ENCODE peak calls at places on chromosomes 4 and X, in four cellular contexts. F, O, I and Q are unnamed samples.

GRCh38 chrX:133653363-133653762 is 238.1 kb upstream of the GPC4 start:
- DNase-seq in O (no peak), I (no peak), F (no peak), Q (no peak)

GRCh38 chr4:160283081-160283480 is 1180.2 kb downstream of the RAPGEF2 start:
- DNase-seq in O (no peak), I (no peak), F (no peak), Q (no peak)

GRCh38 chrX:38627683-38628082 is 66.3 kb downstream of the TSPAN7 start:
- DNase-seq in F (no peak), I (no peak), O (peak), Q (peak)

GRCh38 chr4:174005422-174005821 is 278.0 kb downstream of the FBXO8 start:
- DNase-seq in F (no peak), I (no peak), O (peak), Q (no peak)

GRCh38 chr4:26803462-26803861 is 57.2 kb upstream of the STIM2 start:
- DNase-seq in O (no peak), F (no peak), I (no peak), Q (no peak)

GRCh38 chr4:7878323-7878722 is 61.3 kb downstream of the AFAP1 start:
- DNase-seq in I (no peak), O (no peak), F (no peak), Q (no peak)

GRCh38 chr4:176274441-176274840 is 5.4 kb upstream of the ASB5 start:
- DNase-seq in O (no peak), I (no peak), F (no peak), Q (no peak)

GRCh38 chr4:37892641-37893040 is 1.8 kb downstream of the TBC1D1 start:
- DNase-seq in I (peak), O (no peak), F (peak), Q (peak)

GRCh38 chr4:121272526-121272925 is 108.3 kb downstream of the QRFPR start:
- DNase-seq in O (no peak), I (no peak), F (no peak), Q (no peak)

GRCh38 chr4:52015366-52015765 is 4.8 kb downstream of the LRRC66 start:
- DNase-seq in O (no peak), I (no peak), F (no peak), Q (no peak)

GRCh38 chr4:111778543-111778942 is 366.7 kb upstream of the FAM241A start:
- DNase-seq in I (no peak), F (no peak), O (peak), Q (no peak)

GRCh38 chr4:86939737-86940141 is 4.9 kb downstream of the AFF1 start:
- DNase-seq in F (no peak), O (no peak), I (no peak), Q (peak)

GRCh38 chr4:119626943-119627266 is 1.7 kb downstream of the PDE5A start:
- DNase-seq in F (no peak), O (no peak), I (no peak), Q (no peak)

GRCh38 chr4:123701046-123701445 is 304.5 kb downstream of the SPRY1 start:
- DNase-seq in I (no peak), F (no peak), O (no peak), Q (no peak)

GRCh38 chr4:1246901-1247810 is 1.8 kb downstream of the CTBP1 start:
- DNase-seq in I (no peak), F (peak), O (no peak), Q (peak)